ENCODE peak calls at places on chromosomes 5 and 9, in six cellular contexts. One of them, this sample, is unnamed.

GRCh38 chr5:31021181-31021624 is 172.3 kb upstream of the CDH6 start:
- DNase-seq in breast epithelium: no peak
- DNase-seq in hypothalamus: no peak
- DNase-seq in astrocyte of the hippocampus: peak
- DNase-seq in T-cell: no peak
- DNase-seq in HFF-Myc: no peak
- DNase-seq in this sample: no peak

GRCh38 chr5:145938699-145939531 is 2.5 kb downstream of the SH3RF2 start:
- DNase-seq in breast epithelium: no peak
- DNase-seq in hypothalamus: no peak
- DNase-seq in astrocyte of the hippocampus: peak
- DNase-seq in T-cell: no peak
- DNase-seq in HFF-Myc: no peak
- DNase-seq in this sample: no peak

GRCh38 chr5:50965621-50966362 is 299.4 kb downstream of the PARP8 start:
- DNase-seq in breast epithelium: no peak
- DNase-seq in hypothalamus: no peak
- DNase-seq in astrocyte of the hippocampus: no peak
- DNase-seq in T-cell: no peak
- DNase-seq in HFF-Myc: no peak
- DNase-seq in this sample: no peak

GRCh38 chr5:52283221-52283620 is 504.5 kb upstream of the ITGA1 start:
- DNase-seq in breast epithelium: no peak
- DNase-seq in hypothalamus: no peak
- DNase-seq in astrocyte of the hippocampus: peak
- DNase-seq in T-cell: no peak
- DNase-seq in HFF-Myc: no peak
- DNase-seq in this sample: no peak

GRCh38 chr5:60700347-60700815 is 415 bp upstream of the DEPDC1B start:
- DNase-seq in breast epithelium: no peak
- DNase-seq in hypothalamus: no peak
- DNase-seq in astrocyte of the hippocampus: no peak
- DNase-seq in T-cell: no peak
- DNase-seq in HFF-Myc: no peak
- DNase-seq in this sample: no peak

GRCh38 chr5:3594514-3595101 is 1.0 kb upstream of the IRX1 start:
- DNase-seq in breast epithelium: no peak
- DNase-seq in hypothalamus: peak
- DNase-seq in astrocyte of the hippocampus: peak
- DNase-seq in T-cell: no peak
- DNase-seq in HFF-Myc: no peak
- DNase-seq in this sample: no peak

GRCh38 chr5:13946111-13946510 is 1.6 kb upstream of the DNAH5 start:
- DNase-seq in breast epithelium: peak
- DNase-seq in hypothalamus: no peak
- DNase-seq in astrocyte of the hippocampus: peak
- DNase-seq in T-cell: no peak
- DNase-seq in HFF-Myc: no peak
- DNase-seq in this sample: no peak

GRCh38 chr9:120873512-120873911 is 3.5 kb downstream of the PHF19 start:
- DNase-seq in breast epithelium: no peak
- DNase-seq in hypothalamus: no peak
- DNase-seq in astrocyte of the hippocampus: peak
- DNase-seq in T-cell: no peak
- DNase-seq in HFF-Myc: no peak
- DNase-seq in this sample: no peak

GRCh38 chr5:134917070-134917831 is 12.3 kb downstream of the PCBD2 start:
- DNase-seq in breast epithelium: no peak
- DNase-seq in hypothalamus: no peak
- DNase-seq in astrocyte of the hippocampus: no peak
- DNase-seq in T-cell: no peak
- DNase-seq in HFF-Myc: no peak
- DNase-seq in this sample: no peak

GRCh38 chr5:116358015-116358523 is 216.6 kb downstream of the SEMA6A start:
- DNase-seq in breast epithelium: no peak
- DNase-seq in hypothalamus: no peak
- DNase-seq in astrocyte of the hippocampus: no peak
- DNase-seq in T-cell: no peak
- DNase-seq in HFF-Myc: no peak
- DNase-seq in this sample: no peak

GRCh38 chr9:129863059-129863690 is 27.9 kb downstream of the USP20 start:
- DNase-seq in breast epithelium: no peak
- DNase-seq in hypothalamus: no peak
- DNase-seq in astrocyte of the hippocampus: peak
- DNase-seq in T-cell: peak
- DNase-seq in HFF-Myc: no peak
- DNase-seq in this sample: peak

GRCh38 chr9:80867731-80868130 is 821.6 kb downstream of the TLE1 start:
- DNase-seq in breast epithelium: no peak
- DNase-seq in hypothalamus: no peak
- DNase-seq in astrocyte of the hippocampus: no peak
- DNase-seq in T-cell: no peak
- DNase-seq in HFF-Myc: no peak
- DNase-seq in this sample: no peak

GRCh38 chr9:14522627-14523379 is 170.4 kb downstream of the ZDHHC21 start:
- DNase-seq in breast epithelium: no peak
- DNase-seq in hypothalamus: no peak
- DNase-seq in astrocyte of the hippocampus: no peak
- DNase-seq in T-cell: no peak
- DNase-seq in HFF-Myc: no peak
- DNase-seq in this sample: no peak

GRCh38 chr9:116387934-116388714 is 234.5 kb downstream of the PAPPA start:
- DNase-seq in breast epithelium: no peak
- DNase-seq in hypothalamus: no peak
- DNase-seq in astrocyte of the hippocampus: no peak
- DNase-seq in T-cell: no peak
- DNase-seq in HFF-Myc: no peak
- DNase-seq in this sample: no peak

GRCh38 chr5:169667896-169668674 is 31.0 kb downstream of the DOCK2 start:
- DNase-seq in breast epithelium: no peak
- DNase-seq in hypothalamus: no peak
- DNase-seq in astrocyte of the hippocampus: peak
- DNase-seq in T-cell: no peak
- DNase-seq in HFF-Myc: no peak
- DNase-seq in this sample: no peak

GRCh38 chr5:83720805-83721431 is at the start of gene HAPLN1:
- DNase-seq in breast epithelium: no peak
- DNase-seq in hypothalamus: no peak
- DNase-seq in astrocyte of the hippocampus: peak
- DNase-seq in T-cell: no peak
- DNase-seq in HFF-Myc: no peak
- DNase-seq in this sample: no peak

GRCh38 chr9:136945333-136946227 is 537 bp downstream of the C8G start:
- DNase-seq in breast epithelium: no peak
- DNase-seq in hypothalamus: no peak
- DNase-seq in astrocyte of the hippocampus: no peak
- DNase-seq in T-cell: no peak
- DNase-seq in HFF-Myc: no peak
- DNase-seq in this sample: no peak

GRCh38 chr5:11903614-11904269 is 504 bp downstream of the CTNND2 start:
- DNase-seq in breast epithelium: no peak
- DNase-seq in hypothalamus: peak
- DNase-seq in astrocyte of the hippocampus: peak
- DNase-seq in T-cell: no peak
- DNase-seq in HFF-Myc: no peak
- DNase-seq in this sample: no peak

GRCh38 chr5:56123531-56124243 is 109.4 kb downstream of the ANKRD55 start:
- DNase-seq in breast epithelium: no peak
- DNase-seq in hypothalamus: no peak
- DNase-seq in astrocyte of the hippocampus: peak
- DNase-seq in T-cell: no peak
- DNase-seq in HFF-Myc: peak
- DNase-seq in this sample: no peak

GRCh38 chr9:22147818-22148573 is 138.9 kb upstream of the CDKN2B start:
- DNase-seq in breast epithelium: no peak
- DNase-seq in hypothalamus: no peak
- DNase-seq in astrocyte of the hippocampus: peak
- DNase-seq in T-cell: no peak
- DNase-seq in HFF-Myc: peak
- DNase-seq in this sample: no peak

GRCh38 chr5:113047234-113047633 is 70.6 kb downstream of the DCP2 start:
- DNase-seq in breast epithelium: no peak
- DNase-seq in hypothalamus: no peak
- DNase-seq in astrocyte of the hippocampus: peak
- DNase-seq in T-cell: no peak
- DNase-seq in HFF-Myc: no peak
- DNase-seq in this sample: no peak

GRCh38 chr9:129938291-129938979 is 103.2 kb downstream of the USP20 start:
- DNase-seq in breast epithelium: no peak
- DNase-seq in hypothalamus: no peak
- DNase-seq in astrocyte of the hippocampus: peak
- DNase-seq in T-cell: no peak
- DNase-seq in HFF-Myc: no peak
- DNase-seq in this sample: no peak

GRCh38 chr9:69499959-69500358 is 172.2 kb downstream of the APBA1 start:
- DNase-seq in breast epithelium: no peak
- DNase-seq in hypothalamus: no peak
- DNase-seq in astrocyte of the hippocampus: no peak
- DNase-seq in T-cell: no peak
- DNase-seq in HFF-Myc: no peak
- DNase-seq in this sample: no peak

GRCh38 chr5:10538103-10538788 is 25.6 kb upstream of the ANKRD33B start:
- DNase-seq in breast epithelium: no peak
- DNase-seq in hypothalamus: no peak
- DNase-seq in astrocyte of the hippocampus: no peak
- DNase-seq in T-cell: no peak
- DNase-seq in HFF-Myc: no peak
- DNase-seq in this sample: no peak

GRCh38 chr9:93898502-93899426 is 56.4 kb downstream of the BARX1 start:
- DNase-seq in breast epithelium: peak
- DNase-seq in hypothalamus: no peak
- DNase-seq in astrocyte of the hippocampus: no peak
- DNase-seq in T-cell: no peak
- DNase-seq in HFF-Myc: no peak
- DNase-seq in this sample: no peak

GRCh38 chr5:78157001-78157400 is 137.5 kb downstream of the AP3B1 start:
- DNase-seq in breast epithelium: no peak
- DNase-seq in hypothalamus: no peak
- DNase-seq in astrocyte of the hippocampus: no peak
- DNase-seq in T-cell: no peak
- DNase-seq in HFF-Myc: no peak
- DNase-seq in this sample: no peak

GRCh38 chr5:84372066-84372700 is 12.5 kb downstream of the EDIL3 start:
- DNase-seq in breast epithelium: no peak
- DNase-seq in hypothalamus: no peak
- DNase-seq in astrocyte of the hippocampus: peak
- DNase-seq in T-cell: no peak
- DNase-seq in HFF-Myc: no peak
- DNase-seq in this sample: no peak

GRCh38 chr5:122182491-122182921 is 53.2 kb downstream of the ZNF474 start:
- DNase-seq in breast epithelium: no peak
- DNase-seq in hypothalamus: no peak
- DNase-seq in astrocyte of the hippocampus: peak
- DNase-seq in T-cell: no peak
- DNase-seq in HFF-Myc: no peak
- DNase-seq in this sample: no peak

GRCh38 chr5:134552301-134552700 is 26.8 kb downstream of the JADE2 start:
- DNase-seq in breast epithelium: no peak
- DNase-seq in hypothalamus: no peak
- DNase-seq in astrocyte of the hippocampus: peak
- DNase-seq in T-cell: no peak
- DNase-seq in HFF-Myc: no peak
- DNase-seq in this sample: no peak

GRCh38 chr5:171693397-171693796 is 92.2 kb upstream of the SMIM23 start:
- DNase-seq in breast epithelium: no peak
- DNase-seq in hypothalamus: no peak
- DNase-seq in astrocyte of the hippocampus: no peak
- DNase-seq in T-cell: no peak
- DNase-seq in HFF-Myc: no peak
- DNase-seq in this sample: no peak

GRCh38 chr9:16715404-16715803 is 155.1 kb downstream of the BNC2 start:
- DNase-seq in breast epithelium: no peak
- DNase-seq in hypothalamus: no peak
- DNase-seq in astrocyte of the hippocampus: no peak
- DNase-seq in T-cell: no peak
- DNase-seq in HFF-Myc: no peak
- DNase-seq in this sample: no peak

GRCh38 chr5:67311208-67311607 is 114.6 kb upstream of the CD180 start:
- DNase-seq in breast epithelium: no peak
- DNase-seq in hypothalamus: no peak
- DNase-seq in astrocyte of the hippocampus: no peak
- DNase-seq in T-cell: no peak
- DNase-seq in HFF-Myc: no peak
- DNase-seq in this sample: no peak